ENCODE peak calls at places on chromosomes 2 and 18, in ten cellular contexts. U is heart right ventricle, R is cardiac muscle cell, P is prostate gland, X is small intestine, B is A549, K is DND-41, L is right atrium auricular region, O is pancreas, N is neuronal stem cell. E is an unnamed sample.

GRCh38 chr18:63253428-63254372 is 65.9 kb downstream of the BCL2 start:
- DNase-seq in B (no peak), X (no peak), N (no peak), O (no peak), K (no peak), L (no peak), R (peak; percentile 70), U (no peak), P (no peak), E (peak; percentile 10)

GRCh38 chr18:48548404-48548771 is 9.6 kb downstream of the CTIF start:
- DNase-seq in K (no peak), N (no peak), X (no peak), R (peak; percentile 80), U (no peak), L (peak; percentile 73), O (no peak), B (no peak), P (no peak), E (no peak)

GRCh38 chr2:172969171-172969570 is 106.5 kb upstream of the MAP3K20 start:
- DNase-seq in R (peak; percentile 82), X (no peak), P (no peak), B (no peak), L (no peak), N (no peak), U (no peak), K (no peak), O (no peak), E (no peak)

GRCh38 chr18:48216639-48217280 is 192.4 kb downstream of the ZBTB7C start:
- DNase-seq in R (no peak), L (no peak), N (no peak), U (peak; percentile 38), B (no peak), O (no peak), P (no peak), K (no peak), X (no peak), E (no peak)

GRCh38 chr2:42359304-42359749 is 1.7 kb downstream of the COX7A2L start:
- DNase-seq in P (no peak), U (no peak), K (no peak), N (no peak), L (no peak), O (no peak), R (no peak), X (no peak), B (no peak), E (no peak)

GRCh38 chr18:61731693-61732376 is 161.0 kb downstream of the RNF152 start:
- DNase-seq in X (no peak), B (no peak), N (no peak), L (no peak), U (no peak), R (peak; percentile 76), P (no peak), K (no peak), O (no peak), E (no peak)

GRCh38 chr18:22844643-22845042 is 88.5 kb upstream of the RBBP8 start:
- DNase-seq in B (no peak), K (no peak), X (no peak), N (no peak), O (no peak), R (no peak), U (no peak), P (no peak), L (no peak), E (no peak)

GRCh38 chr18:48990497-48991298 is 39.9 kb upstream of the SMAD7 start:
- DNase-seq in O (no peak), B (peak; percentile 53), K (no peak), U (no peak), X (peak; percentile 57), P (no peak), R (peak; percentile 48), L (peak; percentile 79), N (no peak), E (no peak)

GRCh38 chr2:165162466-165162865 is 41.4 kb downstream of the SCN3A start:
- DNase-seq in R (no peak), O (no peak), X (no peak), K (no peak), P (no peak), U (no peak), B (no peak), N (no peak), L (no peak), E (peak; percentile 12)

GRCh38 chr2:236166781-236167296 is 1.3 kb downstream of the GBX2 start:
- DNase-seq in U (no peak), P (no peak), L (no peak), O (no peak), K (no peak), X (no peak), R (no peak), N (no peak), B (no peak), E (no peak)

GRCh38 chr2:139514946-139515345 is 734.8 kb upstream of the NXPH2 start:
- DNase-seq in B (no peak), K (no peak), P (no peak), N (no peak), X (no peak), O (no peak), R (no peak), U (no peak), L (no peak), E (no peak)

GRCh38 chr18:31741096-31741735 is 19.5 kb downstream of the SLC25A52 start:
- DNase-seq in P (peak; percentile 44), O (peak; percentile 61), L (peak; percentile 65), B (peak; percentile 27), K (peak; percentile 51), X (peak; percentile 44), U (peak; percentile 20), R (peak; percentile 61), N (peak; percentile 15), E (peak; percentile 75)

DNA sequence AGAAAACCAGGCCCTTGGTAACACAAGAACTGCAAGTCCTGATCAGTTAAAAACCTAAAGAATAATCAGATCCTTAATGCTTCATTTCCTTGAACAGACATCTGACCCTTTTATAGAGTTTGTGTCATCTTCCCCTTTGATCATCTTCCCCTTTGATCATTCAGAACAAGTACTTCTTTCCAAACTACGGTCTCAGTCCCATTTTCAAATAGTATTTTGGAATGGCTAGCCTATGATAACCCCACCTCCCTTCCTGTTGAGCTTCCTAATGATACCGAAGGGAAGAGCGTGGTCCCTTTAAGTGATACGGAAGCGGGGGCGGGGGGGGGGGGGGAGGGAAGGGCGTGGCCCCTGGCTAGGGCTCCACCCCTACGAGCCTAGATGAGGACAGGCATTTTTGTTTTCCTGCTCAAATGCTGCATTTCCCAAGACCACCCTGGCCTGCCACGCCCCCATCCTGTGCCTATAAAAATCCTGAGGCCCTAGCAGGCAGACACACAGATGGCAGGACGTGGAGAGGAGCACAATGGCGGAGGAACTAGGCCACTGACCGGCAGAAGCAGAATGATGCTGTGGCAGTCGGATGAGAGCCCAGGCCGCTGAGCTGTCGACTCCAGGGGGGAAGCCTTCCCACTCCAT is 24.1 kb upstream of the CHRNA1 start:
- DNase-seq in X (no peak), N (no peak), U (no peak), R (no peak), K (no peak), O (no peak), P (no peak), L (no peak), B (peak; percentile 40), E (peak; percentile 28)
- H3K4me1 ChIP-seq in X (no peaks in the 10 kb centered on the region), N (peaks cover 8% of the 10 kb centered on the region), U (no peaks in the 10 kb centered on the region), R (peaks cover 22% of the 10 kb centered on the region), K (no peaks in the 10 kb centered on the region), O (no peaks in the 10 kb centered on the region), P (no peaks in the 10 kb centered on the region), L (no peaks in the 10 kb centered on the region), B (peaks cover 9% of the 10 kb centered on the region), E (peaks cover 29% of the 10 kb centered on the region)

GRCh38 chr2:215407596-215408264 is 28.1 kb downstream of the FN1 start:
- DNase-seq in B (no peak), P (no peak), R (no peak), L (no peak), U (no peak), O (no peak), K (no peak), N (no peak), X (no peak), E (no peak)
- H3K4me1 ChIP-seq in B (peaks cover 30% of the 10 kb centered on the region), P (no peaks in the 10 kb centered on the region), R (no peaks in the 10 kb centered on the region), L (no peaks in the 10 kb centered on the region), U (no peaks in the 10 kb centered on the region), O (no peaks in the 10 kb centered on the region), K (peaks cover 25% of the 10 kb centered on the region), N (no peaks in the 10 kb centered on the region), X (no peaks in the 10 kb centered on the region), E (peaks cover 20% of the 10 kb centered on the region)

GRCh38 chr2:240326886-240327285 is 108.6 kb upstream of the GPC1 start:
- DNase-seq in L (no peak), U (no peak), B (no peak), K (no peak), R (no peak), O (no peak), P (no peak), N (no peak), X (no peak), E (no peak)

GRCh38 chr2:240329778-240330177 is 105.7 kb upstream of the GPC1 start:
- DNase-seq in L (no peak), P (no peak), R (no peak), O (no peak), X (no peak), N (no peak), K (no peak), B (no peak), U (no peak), E (no peak)

GRCh38 chr2:240327566-240327965 is 107.9 kb upstream of the GPC1 start:
- DNase-seq in B (no peak), R (no peak), N (no peak), O (no peak), U (no peak), P (no peak), K (no peak), X (no peak), L (no peak), E (no peak)

GRCh38 chr2:240329116-240329665 is 106.3 kb upstream of the GPC1 start:
- DNase-seq in U (no peak), B (no peak), P (no peak), K (no peak), N (no peak), O (no peak), X (no peak), L (no peak), R (no peak), E (no peak)

GRCh38 chr2:240328526-240328925 is 106.9 kb upstream of the GPC1 start:
- DNase-seq in K (no peak), U (no peak), N (no peak), B (no peak), O (no peak), R (no peak), X (no peak), P (no peak), L (no peak), E (no peak)
- H3K4me1 ChIP-seq in K (no peaks in the 10 kb centered on the region), U (peaks cover 8% of the 10 kb centered on the region), N (peaks cover 21% of the 10 kb centered on the region), B (no peaks in the 10 kb centered on the region), O (no peaks in the 10 kb centered on the region), R (no peaks in the 10 kb centered on the region), X (no peaks in the 10 kb centered on the region), P (no peaks in the 10 kb centered on the region), L (no peaks in the 10 kb centered on the region), E (no peaks in the 10 kb centered on the region)

DNA sequence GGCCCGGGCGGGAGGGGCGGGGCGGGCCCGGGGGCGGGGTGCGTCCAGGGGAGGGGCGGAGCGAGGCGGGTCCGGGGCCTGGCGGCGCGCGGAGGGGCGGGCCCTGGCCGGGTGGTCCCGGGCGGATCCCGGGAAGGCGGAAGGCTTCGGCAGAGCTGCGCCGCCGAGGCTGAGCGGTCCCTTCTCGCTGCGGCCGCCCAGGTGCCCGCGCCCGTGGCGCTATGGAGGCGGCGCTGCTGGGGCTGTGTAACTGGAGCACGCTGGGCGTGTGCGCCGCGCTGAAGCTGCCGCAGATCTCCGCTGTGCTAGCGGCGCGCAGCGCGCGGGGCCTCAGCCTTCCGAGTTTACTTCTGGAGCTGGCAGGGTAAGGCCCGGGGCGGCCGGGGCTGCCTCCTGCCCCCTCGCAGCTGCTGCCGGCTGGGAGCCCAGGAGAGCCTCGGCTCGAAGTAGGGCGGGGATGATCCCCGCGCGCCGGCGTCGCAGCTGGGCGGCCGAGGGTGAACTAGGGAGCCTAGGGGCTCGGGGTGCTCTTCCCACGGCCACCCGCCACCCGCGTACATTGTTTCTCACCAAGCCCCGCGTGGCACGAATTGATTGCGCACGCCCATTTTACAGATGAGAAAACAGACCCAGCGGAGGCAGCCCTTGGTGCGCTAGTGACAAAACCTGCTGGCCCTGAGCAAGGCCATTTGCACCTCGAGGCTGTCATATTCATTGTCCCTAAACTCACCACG is at the start of gene SLC66A3:
- DNase-seq in O (peak; percentile 96), U (no peak), L (no peak), K (no peak), X (no peak), P (no peak), B (peak; percentile 24), R (peak; percentile 95), N (peak; percentile 91), E (no peak)
- H3K4me1 ChIP-seq in O (peaks cover 14% of the 10 kb centered on the region), U (peaks cover 21% of the 10 kb centered on the region), L (no peaks in the 10 kb centered on the region), K (peaks cover 19% of the 10 kb centered on the region), X (peaks cover 5% of the 10 kb centered on the region), P (no peaks in the 10 kb centered on the region), B (peaks cover 14% of the 10 kb centered on the region), R (no peaks in the 10 kb centered on the region), N (peaks cover 11% of the 10 kb centered on the region), E (peaks cover 9% of the 10 kb centered on the region)

E was measured in HAP-1.